ENCODE peak calls at places on chromosomes 2 and 18, in five cellular contexts. V is astrocyte of the spinal cord, L is activated B cell treated with CpG ODN at 0.5 μM for 24 hours, O is choroid plexus epithelial cell, U is body of pancreas. H is an unnamed sample.

GRCh38 chr2:191626497-191627151 is 51.3 kb upstream of the NABP1 start:
- DNase-seq in V (peak; percentile 66), L (no peak), O (peak; percentile 71), U (no peak), H (no peak)

GRCh38 chr2:53314718-53315117 is 452.9 kb upstream of the CHAC2 start:
- DNase-seq in V (no peak), L (no peak), O (no peak), U (no peak), H (no peak)

GRCh38 chr2:160868891-160869290 is 291.3 kb upstream of the TANK start:
- DNase-seq in V (no peak), L (no peak), O (peak; percentile 46), U (no peak), H (no peak)

GRCh38 chr2:20135631-20136050 is 84.2 kb upstream of the LAPTM4A start:
- DNase-seq in V (peak; percentile 57), L (peak; percentile 23), O (peak; percentile 75), U (peak; percentile 79), H (no peak)

GRCh38 chr2:182761903-182762302 is 45.8 kb downstream of the DNAJC10 start:
- DNase-seq in V (peak; percentile 35), L (no peak), O (peak; percentile 76), U (no peak), H (no peak)

GRCh38 chr18:50928551-50928950 is 39.3 kb upstream of the ELAC1 start:
- DNase-seq in V (no peak), L (no peak), O (peak; percentile 6), U (no peak), H (no peak)

GRCh38 chr18:56038258-56039030 is 450.5 kb upstream of the TCF4 start:
- DNase-seq in V (no peak), L (no peak), O (no peak), U (no peak), H (no peak)

GRCh38 chr2:74719066-74719465 is 65.0 kb downstream of the SEMA4F start:
- DNase-seq in V (no peak), L (no peak), O (no peak), U (no peak), H (no peak)

GRCh38 chr2:234403074-234403473 is 93.8 kb downstream of the ARL4C start:
- DNase-seq in V (peak; percentile 19), L (no peak), O (no peak), U (no peak), H (no peak)

GRCh38 chr18:50578030-50578429 is 18.1 kb downstream of the MAPK4 start:
- DNase-seq in V (no peak), L (no peak), O (no peak), U (no peak), H (no peak)

GRCh38 chr2:46748121-46748520 is 167.5 kb downstream of the MCFD2 start:
- DNase-seq in V (no peak), L (no peak), O (no peak), U (no peak), H (no peak)

GRCh38 chr2:38665854-38666577 is at the start of gene GALM:
- DNase-seq in V (peak; percentile 93), L (peak; percentile 23), O (peak; percentile 94), U (peak; percentile 92), H (no peak)

GRCh38 chr2:147810883-147811765 is 33.7 kb upstream of the ACVR2A start:
- DNase-seq in V (no peak), L (no peak), O (no peak), U (no peak), H (no peak)

GRCh38 chr18:79458131-79458838 is 62.6 kb downstream of the NFATC1 start:
- DNase-seq in V (peak; percentile 80), L (no peak), O (peak; percentile 42), U (peak; percentile 55), H (peak; percentile 24)

GRCh38 chr2:118013221-118013723 is 598 bp downstream of the CCDC93 start:
- DNase-seq in V (no peak), L (peak; percentile 41), O (peak; percentile 36), U (peak; percentile 73), H (no peak)

GRCh38 chr2:219460424-219460926 is 25.8 kb downstream of the SPEG start:
- DNase-seq in V (peak; percentile 86), L (no peak), O (peak; percentile 47), U (no peak), H (no peak)

GRCh38 chr18:79863946-79864725 is 66.4 kb downstream of the KCNG2 start:
- DNase-seq in V (no peak), L (no peak), O (no peak), U (no peak), H (no peak)

GRCh38 chr2:67954125-67954748 is 108.6 kb downstream of the C1D start:
- DNase-seq in V (no peak), L (no peak), O (no peak), U (no peak), H (peak; percentile 24)

GRCh38 chr2:117979911-117980341 is 33.9 kb downstream of the CCDC93 start:
- DNase-seq in V (no peak), L (no peak), O (peak; percentile 57), U (no peak), H (no peak)

GRCh38 chr2:214801768-214802397 is 7.6 kb downstream of the BARD1 start:
- DNase-seq in V (no peak), L (no peak), O (no peak), U (no peak), H (no peak)

GRCh38 chr2:672606-672905 is 4.7 kb downstream of the TMEM18 start:
- DNase-seq in V (no peak), L (no peak), O (no peak), U (no peak), H (no peak)

GRCh38 chr2:230787101-230787500 is 74.5 kb downstream of the CAB39 start:
- DNase-seq in V (no peak), L (no peak), O (no peak), U (no peak), H (no peak)

GRCh38 chr2:191677091-191677645 is 768 bp upstream of the NABP1 start:
- DNase-seq in V (peak; percentile 90), L (no peak), O (peak; percentile 98), U (peak; percentile 72), H (no peak)

GRCh38 chr2:216601632-216602409 is 31.4 kb upstream of the IGFBP2 start:
- DNase-seq in V (no peak), L (no peak), O (no peak), U (peak; percentile 18), H (no peak)

GRCh38 chr18:37440206-37440605 is 125.4 kb downstream of the CELF4 start:
- DNase-seq in V (no peak), L (no peak), O (no peak), U (no peak), H (no peak)

DNA sequence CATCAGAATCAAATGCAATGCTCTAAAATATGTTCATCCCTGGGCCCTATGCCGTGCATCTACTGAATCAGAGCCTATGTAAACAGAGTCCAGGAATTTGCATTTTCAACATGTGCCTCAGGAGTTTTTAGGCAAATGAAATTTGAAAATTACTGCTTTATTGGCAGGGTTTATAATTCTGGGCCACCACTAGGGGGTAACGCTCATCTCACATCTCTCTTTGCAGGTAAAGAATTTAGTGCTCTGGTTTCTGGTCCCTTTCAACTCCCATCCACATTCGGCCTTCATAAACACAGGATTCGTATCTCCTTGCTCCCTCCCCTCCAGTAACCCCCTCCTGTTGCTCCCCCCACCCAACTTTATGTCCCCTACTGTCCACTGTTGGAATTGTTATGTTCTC is 49.3 kb downstream of the LYPD6B start:
- DNase-seq in V (no peak), L (no peak), O (peak; percentile 23), U (no peak), H (no peak)
- TF ChIP-seq CTCF in V (peak; percentile 37), L (no peak), O (peak; percentile 55), U (peak; percentile 31), H (peak; percentile 22)

DNA sequence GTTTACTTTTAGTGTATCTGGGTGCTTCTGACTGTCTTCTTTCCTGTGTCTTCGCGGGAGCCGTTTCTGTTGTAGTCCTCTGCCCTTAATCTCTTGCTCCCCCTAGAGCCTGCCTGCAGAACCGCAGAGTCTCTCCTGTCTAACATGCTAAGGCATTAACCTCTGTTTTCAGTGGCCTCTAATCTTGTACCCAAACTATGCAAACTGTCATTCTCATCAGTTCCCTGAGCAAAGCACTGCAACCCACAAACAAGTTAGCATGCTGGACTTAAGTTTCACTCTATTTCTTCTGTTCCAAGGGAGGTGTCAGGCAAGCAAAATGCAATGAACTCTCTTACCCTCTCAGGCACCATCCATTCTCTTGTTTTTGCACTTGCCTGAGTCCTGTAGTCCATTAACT is 138.4 kb downstream of the OTX1 start:
- DNase-seq in V (peak; percentile 33), L (no peak), O (peak; percentile 72), U (peak; percentile 48), H (no peak)
- TF ChIP-seq CTCF in V (peak; percentile 90), L (no peak), O (peak; percentile 98), U (peak; percentile 44), H (peak; percentile 35)

DNA sequence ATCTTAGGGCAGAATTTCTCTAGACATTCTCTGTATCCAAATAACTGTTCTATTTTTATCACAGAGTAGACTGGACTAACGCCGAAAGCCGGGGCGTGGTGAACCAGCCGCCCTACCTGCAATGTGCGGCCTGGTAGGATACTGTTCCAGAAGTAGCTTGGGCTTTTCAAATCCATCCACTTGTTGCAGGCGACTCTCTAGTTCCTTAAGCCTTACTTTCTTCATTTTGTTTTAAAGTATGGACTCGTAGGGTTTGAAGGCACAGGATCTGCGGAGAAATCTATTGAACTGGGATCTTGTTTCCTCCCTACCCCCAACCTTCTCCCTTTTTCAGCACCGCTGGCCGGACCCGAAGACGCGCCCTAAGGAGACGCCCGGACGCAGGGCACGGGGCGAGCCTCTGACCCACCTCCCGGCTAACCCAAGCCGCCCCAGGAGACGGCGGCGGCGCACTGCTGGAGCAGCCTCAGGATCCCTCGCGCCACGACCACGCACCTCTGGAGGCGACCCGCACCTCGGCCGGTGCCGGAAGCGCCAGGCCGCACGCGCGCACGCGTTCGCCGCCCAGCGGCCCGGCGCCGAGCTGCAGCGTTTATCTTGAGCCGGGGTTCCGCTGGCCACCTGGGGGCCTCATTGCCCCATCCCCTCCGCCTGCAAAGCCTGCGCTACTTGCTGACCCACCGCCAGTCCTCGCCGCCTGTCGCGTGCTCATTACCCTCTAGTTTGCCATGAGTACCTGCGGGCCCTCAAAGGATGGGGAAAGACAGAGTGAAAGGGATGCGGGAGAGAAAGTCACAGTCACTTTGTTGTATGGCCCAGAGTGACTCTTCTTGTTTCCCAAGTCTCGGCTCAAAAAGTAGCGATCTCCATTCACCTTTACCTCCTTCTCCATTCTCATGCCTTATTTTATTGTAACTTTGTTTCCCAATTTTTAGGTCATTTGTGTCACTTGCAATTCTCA is at the start of gene METTL5:
- DNase-seq in V (peak; percentile 79), L (peak; percentile 84), O (peak; percentile 80), U (peak; percentile 86), H (peak; percentile 77)
- TF ChIP-seq CTCF in V (peak; percentile 85), L (peak; percentile 40), O (peak; percentile 67), U (peak; percentile 92), H (peak; percentile 93)

GRCh38 chr2:97360202-97360601 is 229.5 kb downstream of the ANKRD36B start:
- DNase-seq in V (no peak), L (no peak), O (no peak), U (no peak), H (no peak)

GRCh38 chr2:97355176-97355575 is 234.5 kb downstream of the ANKRD36B start:
- DNase-seq in V (no peak), L (no peak), O (peak; percentile 4), U (no peak), H (no peak)

GRCh38 chr2:97354576-97354975 is 235.1 kb downstream of the ANKRD36B start:
- DNase-seq in V (no peak), L (no peak), O (no peak), U (no peak), H (no peak)

DNA sequence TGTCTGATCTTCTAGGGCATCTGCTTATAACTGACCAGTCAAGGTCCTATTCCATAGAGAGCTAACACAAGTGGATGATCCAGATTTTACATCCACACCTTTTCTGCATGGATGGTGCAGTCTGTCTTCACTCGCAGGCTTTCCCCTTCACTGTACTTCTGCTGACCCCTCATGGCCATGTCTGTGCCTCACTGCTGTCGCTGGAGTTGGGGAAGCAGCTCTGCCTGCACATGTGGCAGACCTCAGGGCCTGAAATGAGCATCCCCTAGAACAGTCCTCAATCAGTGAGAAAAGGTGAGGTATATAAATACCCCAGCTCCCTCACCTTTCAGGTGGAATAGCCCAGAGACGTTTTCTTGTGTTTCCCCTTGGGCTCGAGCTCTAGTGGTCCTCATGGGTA is 233.8 kb downstream of the ANKRD36B start:
- DNase-seq in V (no peak), L (no peak), O (peak; percentile 3), U (no peak), H (no peak)
- TF ChIP-seq CTCF in V (no peak), L (no peak), O (peak; percentile 16), U (no peak), H (peak; percentile 7)